ENCODE peak calls at places on chromosomes 13 and 19, in four cellular contexts. K, O, F and C are unnamed samples.

GRCh38 chr19:16452321-16452720 is 19.4 kb downstream of the EPS15L1 start:
- DNase-seq in K (no peak), F (no peak), O (no peak), C (no peak)

GRCh38 chr19:38070573-38070972 is 153.4 kb downstream of the DPF1 start:
- DNase-seq in O (no peak), K (no peak), F (no peak), C (no peak)

GRCh38 chr19:44571830-44572661 is 41.3 kb upstream of the IGSF23 start:
- DNase-seq in F (no peak), K (no peak), O (no peak), C (no peak)

GRCh38 chr19:49421039-49421877 is 2.0 kb downstream of the PTH2 start:
- DNase-seq in O (no peak), F (peak), K (no peak), C (peak)

GRCh38 chr19:12937243-12938053 is 961 bp upstream of the CALR start:
- DNase-seq in K (peak), F (no peak), O (no peak), C (peak)

GRCh38 chr13:48567521-48568331 is 34.8 kb upstream of the RCBTB2 start:
- DNase-seq in F (no peak), O (no peak), K (peak), C (no peak)

GRCh38 chr13:53017433-53017970 is 11.1 kb upstream of the OLFM4 start:
- DNase-seq in F (no peak), K (no peak), O (no peak), C (no peak)

GRCh38 chr19:55253264-55253663 is 5.6 kb downstream of the PPP6R1 start:
- DNase-seq in F (no peak), K (no peak), O (no peak), C (no peak)

GRCh38 chr19:4803736-4804695 is 12.5 kb downstream of the FEM1A start:
- DNase-seq in K (peak), F (peak), O (no peak), C (peak)

GRCh38 chr19:15254547-15254946 is 22.3 kb upstream of the EPHX3 start:
- DNase-seq in K (no peak), F (no peak), O (no peak), C (no peak)

GRCh38 chr13:110149036-110149435 is 157.9 kb downstream of the COL4A1 start:
- DNase-seq in K (no peak), F (no peak), O (no peak), C (no peak)

GRCh38 chr13:81080911-81081454 is 740.1 kb upstream of the SPRY2 start:
- DNase-seq in F (no peak), K (no peak), O (no peak), C (no peak)

GRCh38 chr13:37621811-37622361 is 23.3 kb upstream of the POSTN start:
- DNase-seq in O (no peak), F (no peak), K (no peak), C (no peak)

GRCh38 chr19:7236153-7236552 is 58.1 kb downstream of the INSR start:
- DNase-seq in K (no peak), O (no peak), F (no peak), C (no peak)

GRCh38 chr13:46561691-46562090 is 8.7 kb downstream of the LRCH1 start:
- DNase-seq in K (no peak), O (no peak), F (no peak), C (no peak)

GRCh38 chr19:3132971-3133792 is 2.7 kb upstream of the GNA15 start:
- DNase-seq in F (peak), O (peak), K (no peak), C (no peak)

GRCh38 chr13:80515296-80515695 is 174.4 kb upstream of the SPRY2 start:
- DNase-seq in O (no peak), F (no peak), K (no peak), C (no peak)

GRCh38 chr13:110278859-110279258 is 28.1 kb downstream of the COL4A1 start:
- DNase-seq in F (no peak), K (no peak), O (no peak), C (no peak)

GRCh38 chr19:52398091-52398461 is 427 bp downstream of the ZNF528 start:
- DNase-seq in K (peak), F (peak), O (no peak), C (peak)

GRCh38 chr13:44236370-44236769 is 137.3 kb upstream of the SERP2 start:
- DNase-seq in O (no peak), F (no peak), K (no peak), C (no peak)

GRCh38 chr13:93769607-93770006 is 543.0 kb downstream of the GPC6 start:
- DNase-seq in O (no peak), K (no peak), F (no peak), C (no peak)

GRCh38 chr19:16026131-16026530 is 50.2 kb upstream of the TPM4 start:
- DNase-seq in O (no peak), F (no peak), K (no peak), C (no peak)

GRCh38 chr19:30781519-30781918 is 409.3 kb downstream of the ZNF536 start:
- DNase-seq in K (no peak), F (no peak), O (no peak), C (no peak)

GRCh38 chr19:18232540-18233223 is 6.4 kb upstream of the PDE4C start:
- DNase-seq in F (peak), K (no peak), O (no peak), C (peak)

DNA sequence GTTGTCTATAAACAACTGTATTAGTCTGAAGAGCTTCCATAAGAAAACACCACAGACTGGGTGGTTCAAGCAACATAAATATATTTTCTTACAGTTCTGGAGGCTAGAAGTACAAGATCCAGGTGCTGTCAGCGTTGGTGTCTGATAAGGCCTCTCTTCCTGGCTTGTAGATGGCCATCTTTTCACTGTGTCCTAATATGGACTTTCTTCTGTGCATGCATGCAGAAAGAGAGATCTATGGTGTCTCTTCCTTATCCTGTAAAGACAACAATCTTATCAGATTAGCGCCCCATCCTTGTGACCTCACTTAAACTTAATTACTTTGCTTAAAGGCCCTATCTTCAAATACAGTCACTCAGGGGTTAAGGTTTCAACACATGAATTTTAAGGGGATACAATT is 14.1 kb upstream of the NDFIP2 start:
- DNase-seq in F (no peak), O (no peak), K (no peak), C (no peak)
- TF ChIP-seq CBFB in F (no peak), O (no peak), K (no peak), C (no peak)

GRCh38 chr19:42468273-42468796 is 25.6 kb upstream of the CXCL17 start:
- DNase-seq in K (no peak), F (no peak), O (no peak), C (no peak)
- TF ChIP-seq CBFB in K (no peak), F (no peak), O (no peak), C (no peak)

GRCh38 chr19:46134527-46134926 is 10.0 kb upstream of the IGFL3 start:
- DNase-seq in F (no peak), K (no peak), O (no peak), C (no peak)
- TF ChIP-seq CBFB in F (no peak), K (no peak), O (no peak), C (no peak)

GRCh38 chr13:33057019-33057785 is 41.0 kb downstream of the KL start:
- DNase-seq in O (no peak), F (peak), K (peak), C (no peak)
- TF ChIP-seq CBFB in O (no peak), F (no peak), K (no peak), C (no peak)

GRCh38 chr13:88896466-88896865 is 1225.3 kb downstream of the SLITRK5 start:
- DNase-seq in F (no peak), K (no peak), O (no peak), C (no peak)
- TF ChIP-seq CBFB in F (no peak), K (no peak), O (no peak), C (no peak)

DNA sequence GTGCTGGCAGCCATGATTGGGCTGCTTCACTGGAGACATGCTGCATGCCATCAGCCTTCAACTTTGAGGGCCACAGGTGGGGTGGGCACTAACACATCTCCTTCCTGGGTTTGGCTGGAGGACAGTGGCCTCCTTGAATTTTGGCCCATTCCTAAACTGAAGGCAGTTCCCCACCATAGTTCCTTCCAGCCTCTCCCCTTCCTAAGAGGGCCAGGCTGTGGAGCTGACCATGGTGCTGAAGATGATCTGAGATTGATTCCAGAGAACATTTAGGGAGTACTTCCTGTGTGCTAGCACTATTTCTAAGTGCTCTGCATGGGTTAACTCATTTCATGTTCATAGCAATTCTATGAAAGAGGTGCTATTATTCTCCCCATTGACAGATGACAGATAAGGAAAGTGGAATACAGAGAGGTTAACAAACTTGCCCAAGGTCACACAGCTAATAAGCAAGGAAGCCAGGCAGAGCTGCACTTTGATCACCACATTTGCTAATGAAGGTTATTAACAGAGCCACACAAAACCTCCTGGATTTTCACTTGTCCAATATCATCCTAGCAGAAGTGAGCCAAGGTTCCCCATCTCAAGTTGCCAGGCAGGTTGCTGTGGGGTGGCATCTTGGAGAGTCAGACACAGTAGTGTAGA is 175.3 kb downstream of the ZIC5 start:
- DNase-seq in K (peak), O (no peak), F (peak), C (peak)
- TF ChIP-seq CBFB in K (no peak), O (no peak), F (no peak), C (no peak)

GRCh38 chr13:50080856-50081105 is 65.5 kb downstream of the KCNRG start:
- DNase-seq in O (no peak), K (no peak), F (no peak), C (no peak)

GRCh38 chr13:50082426-50083283 is 67.4 kb downstream of the KCNRG start:
- DNase-seq in O (peak), F (peak), K (peak), C (peak)

GRCh38 chr13:50080158-50080855 is 65.1 kb downstream of the KCNRG start:
- DNase-seq in F (peak), O (no peak), K (peak), C (no peak)

GRCh38 chr13:50081899-50082425 is 66.7 kb downstream of the KCNRG start:
- DNase-seq in K (peak), O (peak), F (peak), C (peak)

GRCh38 chr13:50081106-50081898 is 66.1 kb downstream of the KCNRG start:
- DNase-seq in O (no peak), F (peak), K (no peak), C (peak)
- TF ChIP-seq CBFB in O (no peak), F (no peak), K (no peak), C (no peak)

GRCh38 chr19:29271911-29272310 is 59.0 kb upstream of the UQCRFS1 start:
- DNase-seq in O (no peak), K (no peak), F (no peak), C (no peak)

GRCh38 chr19:29278716-29279115 is 65.8 kb upstream of the UQCRFS1 start:
- DNase-seq in K (no peak), F (no peak), O (no peak), C (no peak)

GRCh38 chr19:29275266-29275665 is 62.3 kb upstream of the UQCRFS1 start:
- DNase-seq in O (no peak), K (no peak), F (no peak), C (no peak)

GRCh38 chr19:29273000-29273691 is 60.2 kb upstream of the UQCRFS1 start:
- DNase-seq in O (no peak), F (no peak), K (no peak), C (no peak)

GRCh38 chr19:29277107-29277506 is 64.2 kb upstream of the UQCRFS1 start:
- DNase-seq in O (peak), K (no peak), F (peak), C (peak)
- TF ChIP-seq CBFB in O (no peak), K (no peak), F (no peak), C (no peak)

DNA sequence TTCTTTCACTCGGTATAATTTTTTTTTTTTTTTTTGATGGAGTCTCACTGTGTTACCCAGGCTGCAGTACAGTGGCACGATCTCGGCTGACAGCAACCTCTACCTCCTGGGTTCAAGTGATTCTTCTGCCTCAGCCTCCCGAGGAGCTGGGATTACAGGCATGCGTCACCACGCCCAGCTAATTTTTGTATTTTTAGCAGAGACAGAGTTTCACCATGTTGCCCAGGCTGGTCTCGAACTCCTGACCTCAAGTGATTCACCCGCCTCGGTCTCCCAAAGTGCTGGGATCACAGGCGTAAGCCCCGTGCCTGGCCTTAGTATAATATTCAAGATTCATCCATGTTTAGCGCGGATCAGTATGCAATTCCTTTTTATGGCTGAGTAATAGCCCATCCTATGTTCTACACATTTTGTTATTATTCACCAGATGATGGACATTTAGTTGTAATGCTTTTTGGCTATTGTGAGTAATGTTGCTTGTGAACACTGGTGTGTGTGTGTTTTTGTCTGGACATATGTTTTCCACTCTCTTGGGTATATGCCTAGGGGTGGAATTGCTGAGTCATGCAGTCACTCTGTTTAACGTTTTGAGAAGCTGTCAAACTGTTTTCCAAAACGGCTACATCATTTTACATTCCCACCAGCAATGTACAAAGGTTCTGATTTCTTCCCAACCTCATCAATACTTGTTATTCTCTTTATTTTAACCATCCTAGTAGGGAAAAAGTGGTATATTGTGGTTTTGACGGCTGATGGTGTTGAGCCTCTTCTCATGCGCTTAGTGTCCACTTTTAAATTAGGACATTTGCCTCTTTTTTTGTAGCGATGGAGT is 22.9 kb downstream of the PLEKHF1 start:
- DNase-seq in F (peak), O (no peak), K (no peak), C (no peak)
- TF ChIP-seq CBFB in F (no peak), O (no peak), K (no peak), C (no peak)